ENCODE peak calls at places on chromosomes 16 and 17, in ten cellular contexts. Q is CD8-positive, alpha-beta T cell; E is cardiac fibroblast; I is CD4-positive, alpha-beta T cell; P is PC-9; X is tibial nerve; W is cardiac muscle cell; L is stomach; J is OCI-LY7; M is GM13977. T is an unnamed sample.
A peak's percentile ranks its signal among the peaks of the same experiment; 100 is the strongest.

GRCh38 chr16:50394215-50394802 is 25.5 kb upstream of the BRD7 start:
- DNase-seq in Q (peak; percentile 9), E (no peak), I (no peak), P (no peak), X (no peak), W (no peak), L (no peak), J (peak; percentile 16), M (no peak), T (no peak)

GRCh38 chr16:27243725-27244362 is 24.7 kb downstream of the NSMCE1 start:
- DNase-seq in Q (peak; percentile 44), E (no peak), I (no peak), P (no peak), X (no peak), W (no peak), L (no peak), J (no peak), M (no peak), T (no peak)

GRCh38 chr17:70479779-70480178 is 310.4 kb downstream of the KCNJ2 start:
- DNase-seq in Q (no peak), E (no peak), I (no peak), P (no peak), X (no peak), W (no peak), L (no peak), J (no peak), M (no peak), T (no peak)

GRCh38 chr17:74994440-74994839 is 7.0 kb downstream of the CDR2L start:
- DNase-seq in Q (no peak), E (peak; percentile 57), I (no peak), P (no peak), X (no peak), W (peak; percentile 87), L (no peak), J (no peak), M (no peak), T (no peak)

GRCh38 chr17:38430316-38430715 is 2.1 kb downstream of the ARHGAP23 start:
- DNase-seq in Q (no peak), E (peak; percentile 42), I (no peak), P (no peak), X (no peak), W (peak; percentile 78), L (no peak), J (no peak), M (no peak), T (no peak)

GRCh38 chr16:88691129-88691813 is 5.0 kb upstream of the SNAI3 start:
- DNase-seq in Q (no peak), E (no peak), I (no peak), P (no peak), X (no peak), W (no peak), L (no peak), J (no peak), M (no peak), T (no peak)

GRCh38 chr16:53821487-53821886 is 117.5 kb downstream of the FTO start:
- DNase-seq in Q (no peak), E (peak; percentile 68), I (no peak), P (peak; percentile 6), X (no peak), W (no peak), L (no peak), J (no peak), M (no peak), T (no peak)

GRCh38 chr16:14109782-14110727 is 38.9 kb downstream of the MRTFB start:
- DNase-seq in Q (no peak), E (no peak), I (no peak), P (no peak), X (no peak), W (peak; percentile 25), L (no peak), J (no peak), M (no peak), T (no peak)

GRCh38 chr16:66681676-66682075 is 14.9 kb downstream of the CMTM4 start:
- DNase-seq in Q (no peak), E (no peak), I (no peak), P (no peak), X (no peak), W (no peak), L (no peak), J (no peak), M (no peak), T (no peak)

GRCh38 chr16:84270531-84270930 is 24.1 kb upstream of the WFDC1 start:
- DNase-seq in Q (no peak), E (no peak), I (no peak), P (no peak), X (no peak), W (no peak), L (no peak), J (no peak), M (no peak), T (no peak)

GRCh38 chr16:87919681-87919994 is 16.7 kb downstream of the CA5A start:
- DNase-seq in Q (no peak), E (no peak), I (no peak), P (no peak), X (no peak), W (no peak), L (no peak), J (no peak), M (no peak), T (no peak)

GRCh38 chr16:46743232-46743719 is 4.9 kb downstream of the MYLK3 start:
- DNase-seq in Q (no peak), E (peak; percentile 63), I (no peak), P (no peak), X (no peak), W (peak; percentile 82), L (no peak), J (peak; percentile 86), M (peak; percentile 72), T (peak; percentile 11)

GRCh38 chr17:80086081-80086480 is 15.3 kb upstream of the GAA start:
- DNase-seq in Q (no peak), E (no peak), I (no peak), P (no peak), X (no peak), W (no peak), L (no peak), J (no peak), M (no peak), T (no peak)

GRCh38 chr17:527247-527646 is 174.6 kb upstream of the RPH3AL start:
- DNase-seq in Q (no peak), E (no peak), I (no peak), P (no peak), X (no peak), W (no peak), L (no peak), J (no peak), M (no peak), T (no peak)

GRCh38 chr17:32126746-32127145 is 15.6 kb upstream of the RHOT1 start:
- DNase-seq in Q (no peak), E (no peak), I (no peak), P (no peak), X (no peak), W (no peak), L (no peak), J (no peak), M (no peak), T (no peak)

GRCh38 chr17:6555331-6556120 is 829 bp downstream of the PITPNM3 start:
- DNase-seq in Q (no peak), E (peak; percentile 41), I (no peak), P (peak; percentile 53), X (no peak), W (peak; percentile 30), L (peak; percentile 55), J (no peak), M (no peak), T (no peak)

GRCh38 chr16:51167170-51167710 is 16.2 kb upstream of the SALL1 start:
- DNase-seq in Q (no peak), E (no peak), I (no peak), P (no peak), X (no peak), W (no peak), L (no peak), J (no peak), M (no peak), T (no peak)

GRCh38 chr16:66408181-66409048 is 18.7 kb upstream of the BEAN1 start:
- DNase-seq in Q (peak; percentile 61), E (peak; percentile 94), I (no peak), P (peak; percentile 42), X (no peak), W (peak; percentile 85), L (no peak), J (peak; percentile 62), M (no peak), T (peak; percentile 77)

GRCh38 chr16:25177831-25178688 is 38.7 kb upstream of the AQP8 start:
- DNase-seq in Q (no peak), E (no peak), I (no peak), P (no peak), X (no peak), W (no peak), L (no peak), J (no peak), M (no peak), T (no peak)

GRCh38 chr17:42009170-42009569 is 8.1 kb downstream of the DNAJC7 start:
- DNase-seq in Q (no peak), E (no peak), I (no peak), P (no peak), X (no peak), W (no peak), L (no peak), J (peak; percentile 21), M (no peak), T (no peak)
- TF ChIP-seq CTCF in Q (no peak), E (peak; percentile 6), I (no peak), P (no peak), X (peak; percentile 62), W (peak; percentile 9), L (no peak), J (peak; percentile 56), M (no peak), T (peak; percentile 46)

GRCh38 chr17:19677736-19678379 is 29.3 kb downstream of the ALDH3A2 start:
- DNase-seq in Q (no peak), E (no peak), I (no peak), P (no peak), X (no peak), W (no peak), L (no peak), J (no peak), M (no peak), T (no peak)
- TF ChIP-seq CTCF in Q (no peak), E (no peak), I (no peak), P (no peak), X (no peak), W (no peak), L (no peak), J (no peak), M (no peak), T (no peak)

DNA sequence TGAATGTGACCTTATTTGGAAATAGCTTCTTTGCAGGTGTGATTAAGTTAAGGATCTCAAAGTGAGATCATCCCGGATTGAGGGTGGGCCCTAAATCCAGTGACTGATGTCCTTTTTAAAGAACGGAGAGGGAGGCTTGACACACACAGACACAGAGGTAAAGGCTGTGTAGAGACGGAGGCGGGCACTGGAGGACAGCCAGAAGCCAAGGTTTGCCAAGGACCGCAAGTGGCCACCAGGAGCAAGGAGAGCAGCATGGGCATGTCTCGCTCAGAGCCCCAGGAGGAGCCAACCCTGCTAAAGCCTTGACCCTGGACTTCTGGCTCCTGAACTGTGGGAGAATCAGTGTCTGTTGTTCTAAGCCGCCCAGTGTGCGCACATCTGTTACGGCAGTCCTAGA is 15.4 kb downstream of the CNGB1 start:
- DNase-seq in Q (no peak), E (no peak), I (no peak), P (peak; percentile 39), X (no peak), W (no peak), L (peak; percentile 82), J (no peak), M (no peak), T (no peak)
- TF ChIP-seq CTCF in Q (no peak), E (no peak), I (no peak), P (no peak), X (no peak), W (no peak), L (no peak), J (no peak), M (no peak), T (no peak)

GRCh38 chr17:2865228-2865627 is 69.0 kb downstream of the RAP1GAP2 start:
- DNase-seq in Q (no peak), E (no peak), I (no peak), P (no peak), X (no peak), W (no peak), L (peak; percentile 57), J (no peak), M (no peak), T (no peak)
- TF ChIP-seq CTCF in Q (no peak), E (no peak), I (no peak), P (no peak), X (no peak), W (no peak), L (no peak), J (no peak), M (no peak), T (no peak)